ENCODE peak calls at places on chromosomes 5 and 9, in four cellular contexts. L is cardiac muscle cell, D is ovary, Q is PC-3. R is an unnamed sample. For H3K4me1, the result is how much of the 10 kb centered on the place peaks cover.

GRCh38 chr9:131126059-131126426 is 657 bp downstream of the NUP214 start:
- DNase-seq in L (no peak), D (no peak), Q (no peak), R (no peak)

GRCh38 chr9:122213589-122214413 is 15.0 kb downstream of the LHX6 start:
- DNase-seq in L (peak), D (peak), Q (peak), R (peak)

GRCh38 chr5:67297376-67297775 is 100.8 kb upstream of the CD180 start:
- DNase-seq in L (no peak), D (no peak), Q (no peak), R (peak)

GRCh38 chr5:82620957-82621600 is 342.9 kb upstream of the RPS23 start:
- DNase-seq in L (no peak), D (no peak), Q (peak), R (no peak)

GRCh38 chr9:93593144-93593655 is 16.8 kb downstream of the PHF2 start:
- DNase-seq in L (no peak), D (no peak), Q (no peak), R (no peak)

GRCh38 chr9:84357235-84357634 is 16.7 kb upstream of the SLC28A3 start:
- DNase-seq in L (no peak), D (no peak), Q (no peak), R (no peak)

GRCh38 chr5:141383345-141383744 is 803 bp downstream of the PCDHGA7 start:
- DNase-seq in L (no peak), D (no peak), Q (no peak), R (no peak)

GRCh38 chr9:114184071-114184470 is 28.7 kb downstream of the COL27A1 start:
- DNase-seq in L (peak), D (no peak), Q (peak), R (no peak)

GRCh38 chr9:133323991-133324703 is 11.8 kb downstream of the SURF6 start:
- DNase-seq in L (no peak), D (no peak), Q (no peak), R (no peak)

GRCh38 chr5:107389130-107389553 is 281.6 kb downstream of the EFNA5 start:
- DNase-seq in L (no peak), D (no peak), Q (peak), R (no peak)

GRCh38 chr9:78191931-78192330 is 43.9 kb upstream of the CEP78 start:
- DNase-seq in L (no peak), D (no peak), Q (no peak), R (no peak)

GRCh38 chr9:8251566-8251965 is 452.0 kb upstream of the DMAC1 start:
- DNase-seq in L (no peak), D (no peak), Q (no peak), R (no peak)

GRCh38 chr9:121508415-121508814 is 8.8 kb upstream of the GGTA1 start:
- DNase-seq in L (no peak), D (no peak), Q (peak), R (no peak)

GRCh38 chr5:90096415-90097081 is 313.0 kb downstream of the CETN3 start:
- DNase-seq in L (peak), D (no peak), Q (peak), R (peak)

GRCh38 chr5:152142845-152143469 is 218.3 kb upstream of the GLRA1 start:
- DNase-seq in L (peak), D (peak), Q (peak), R (no peak)

GRCh38 chr5:179257190-179257741 is 88.0 kb downstream of the ADAMTS2 start:
- DNase-seq in L (no peak), D (peak), Q (no peak), R (no peak)

GRCh38 chr5:150508828-150509227 is 897 bp downstream of the NDST1 start:
- DNase-seq in L (no peak), D (no peak), Q (no peak), R (no peak)

GRCh38 chr9:126114850-126115460 is 211.7 kb upstream of the MVB12B start:
- DNase-seq in L (no peak), D (no peak), Q (no peak), R (no peak)

GRCh38 chr9:105646879-105647594 is 15.2 kb upstream of the TAL2 start:
- DNase-seq in L (no peak), D (no peak), Q (no peak), R (no peak)

GRCh38 chr5:57845025-57845424 is 362.4 kb upstream of the ACTBL2 start:
- DNase-seq in L (no peak), D (no peak), Q (no peak), R (no peak)

GRCh38 chr9:76962732-76963131 is 56.7 kb upstream of the FOXB2 start:
- DNase-seq in L (peak), D (no peak), Q (no peak), R (no peak)

GRCh38 chr5:172586118-172587060 is 54.7 kb upstream of the NEURL1B start:
- DNase-seq in L (peak), D (no peak), Q (no peak), R (no peak)

GRCh38 chr5:172634106-172634899 is 6.8 kb upstream of the NEURL1B start:
- DNase-seq in L (no peak), D (no peak), Q (no peak), R (no peak)

GRCh38 chr9:12681620-12682019 is 11.6 kb upstream of the TYRP1 start:
- DNase-seq in L (no peak), D (no peak), Q (peak), R (peak)

GRCh38 chr5:56640763-56641406 is 174.5 kb upstream of the MAP3K1 start:
- DNase-seq in L (no peak), D (no peak), Q (no peak), R (no peak)

GRCh38 chr5:14265574-14265973 is 122.4 kb downstream of the TRIO start:
- DNase-seq in L (no peak), D (no peak), Q (peak), R (peak)

GRCh38 chr9:124695280-124695890 is 75.7 kb downstream of the NR6A1 start:
- DNase-seq in L (no peak), D (no peak), Q (no peak), R (peak)

GRCh38 chr9:108033976-108034964 is 544.7 kb upstream of the KLF4 start:
- DNase-seq in L (no peak), D (peak), Q (no peak), R (no peak)

GRCh38 chr5:93620487-93621339 is 37.7 kb downstream of the NR2F1 start:
- DNase-seq in L (peak), D (peak), Q (peak), R (peak)

GRCh38 chr9:89364664-89365531 is 46.6 kb downstream of the SECISBP2 start:
- DNase-seq in L (no peak), D (no peak), Q (no peak), R (peak)

GRCh38 chr9:110217656-110218099 is 9.7 kb upstream of the C9orf152 start:
- DNase-seq in L (peak), D (no peak), Q (peak), R (peak)

GRCh38 chr9:87263291-87263690 is 234.4 kb upstream of the DAPK1 start:
- DNase-seq in L (no peak), D (no peak), Q (no peak), R (no peak)

GRCh38 chr5:59348189-59348588 is 545.3 kb downstream of the PDE4D start:
- DNase-seq in L (no peak), D (no peak), Q (peak), R (no peak)

GRCh38 chr5:135204151-135204600 is 170.1 kb upstream of the PITX1 start:
- DNase-seq in L (no peak), D (no peak), Q (peak), R (no peak)

GRCh38 chr5:95390812-95391492 is at the start of gene FAM81B:
- DNase-seq in L (no peak), D (no peak), Q (no peak), R (no peak)

GRCh38 chr5:153598099-153598498 is 107.6 kb downstream of the GRIA1 start:
- DNase-seq in L (no peak), D (no peak), Q (no peak), R (no peak)

GRCh38 chr9:136576269-136576626 is 30.4 kb upstream of the NOTCH1 start:
- DNase-seq in L (no peak), D (no peak), Q (peak), R (peak)

GRCh38 chr5:130795037-130795436 is 370.0 kb downstream of the HINT1 start:
- DNase-seq in L (no peak), D (no peak), Q (peak), R (peak)

GRCh38 chr9:97768731-97769130 is 71.6 kb upstream of the XPA start:
- DNase-seq in L (no peak), D (no peak), Q (no peak), R (peak)

DNA sequence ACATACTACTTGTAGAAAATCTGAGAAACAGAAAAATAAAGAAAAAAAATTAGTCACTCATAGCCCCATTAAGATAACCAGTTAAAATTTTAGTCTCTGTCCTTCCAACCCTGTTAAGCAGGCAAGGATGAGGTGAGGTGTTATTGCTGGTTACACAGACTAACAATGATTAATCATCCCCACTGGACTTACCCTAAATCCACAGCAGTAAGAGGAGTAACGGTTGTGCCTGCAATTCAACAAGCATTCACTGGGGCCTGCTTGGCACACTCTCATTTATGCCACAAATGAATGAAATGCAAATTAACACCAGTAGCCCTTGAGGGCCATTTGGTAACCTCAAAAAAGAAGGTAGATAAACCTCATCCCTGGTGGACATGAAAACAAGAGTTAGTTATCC is 8.0 kb downstream of the LHFPL2 start:
- DNase-seq in L (no peak), D (no peak), Q (peak), R (no peak)
- TF ChIP-seq CTCF in L (no peak), D (no peak), Q (no peak), R (no peak)

DNA sequence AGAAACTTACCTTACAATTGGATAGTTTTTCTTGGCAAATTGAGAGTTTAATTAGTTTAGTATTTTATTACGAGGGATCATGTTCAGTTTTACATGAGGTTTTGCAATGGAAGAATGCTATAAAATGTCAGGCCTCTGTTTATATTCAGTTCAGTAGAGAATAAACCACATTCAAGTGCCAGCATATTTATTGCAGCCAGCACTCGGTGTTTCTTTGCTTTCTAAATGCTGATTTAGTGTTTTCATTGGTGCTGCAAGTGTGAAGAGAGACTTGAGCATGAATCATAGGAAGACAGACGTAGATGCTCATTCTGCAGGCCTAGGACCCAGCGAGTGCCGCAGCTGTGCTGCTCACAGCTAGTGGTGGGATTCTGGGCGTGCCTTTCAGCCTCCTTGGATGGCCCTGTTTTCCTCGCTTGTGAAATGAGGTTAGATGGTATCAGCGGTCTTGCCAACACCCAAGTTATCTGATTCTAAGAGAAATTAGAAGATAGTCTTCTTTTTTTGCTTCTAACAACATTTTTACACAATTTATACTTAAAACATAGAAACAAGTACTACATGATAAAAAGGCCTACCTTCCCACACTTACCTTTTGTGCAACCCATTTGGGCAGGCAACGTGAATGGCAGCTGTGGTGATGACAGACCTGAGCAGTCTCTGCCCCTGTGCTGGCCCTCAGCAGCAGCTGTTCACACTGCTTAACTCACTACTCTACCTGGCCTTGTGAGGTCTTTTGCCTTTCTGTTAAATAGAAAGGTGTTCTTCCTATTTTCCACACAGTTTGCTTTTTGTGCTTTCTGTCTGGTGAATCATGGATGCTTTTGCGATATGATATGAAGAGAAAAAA is 26.8 kb upstream of the TNFAIP8 start:
- DNase-seq in L (no peak), D (no peak), Q (no peak), R (peak)
- H3K4me1 ChIP-seq in L (under half), D (under half), Q (under half), R (under half)

DNA sequence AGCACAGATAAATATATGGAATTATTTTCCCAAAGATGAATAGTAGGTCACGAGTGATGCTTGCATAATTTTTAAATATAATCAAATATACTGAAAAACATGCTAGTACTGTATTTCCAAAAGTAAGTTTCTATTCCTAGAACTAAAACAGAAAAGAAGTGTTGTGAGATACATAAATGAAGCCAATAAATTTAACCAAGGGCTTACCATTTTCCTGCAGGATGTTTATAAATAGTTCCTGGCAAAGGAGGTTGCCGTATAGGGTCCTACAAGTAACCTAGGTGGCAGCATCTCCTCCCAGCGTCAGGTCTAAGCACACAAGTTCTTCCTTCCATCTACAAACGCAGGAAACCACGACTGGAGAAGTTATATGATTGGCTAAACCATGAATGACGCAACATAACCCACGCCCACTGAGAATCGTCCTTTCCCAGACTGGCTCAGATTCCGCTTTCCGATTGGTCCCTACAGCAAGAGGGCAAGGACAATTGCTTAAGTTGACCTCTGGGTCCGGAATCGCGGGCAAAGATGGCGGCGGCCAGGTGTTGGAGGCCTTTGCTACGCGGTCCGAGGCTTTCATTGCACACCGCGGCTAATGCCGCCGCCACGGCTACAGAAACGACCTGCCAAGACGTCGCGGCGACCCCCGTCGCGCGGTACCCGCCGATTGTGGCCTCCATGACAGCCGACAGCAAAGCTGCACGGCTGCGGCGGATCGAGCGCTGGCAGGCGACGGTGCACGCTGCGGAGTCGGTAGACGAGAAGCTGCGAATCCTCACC is at the start of gene MRPS30:
- DNase-seq in L (peak), D (peak), Q (peak), R (peak)
- TF ChIP-seq CTCF in L (peak), D (peak), Q (peak), R (peak)

DNA sequence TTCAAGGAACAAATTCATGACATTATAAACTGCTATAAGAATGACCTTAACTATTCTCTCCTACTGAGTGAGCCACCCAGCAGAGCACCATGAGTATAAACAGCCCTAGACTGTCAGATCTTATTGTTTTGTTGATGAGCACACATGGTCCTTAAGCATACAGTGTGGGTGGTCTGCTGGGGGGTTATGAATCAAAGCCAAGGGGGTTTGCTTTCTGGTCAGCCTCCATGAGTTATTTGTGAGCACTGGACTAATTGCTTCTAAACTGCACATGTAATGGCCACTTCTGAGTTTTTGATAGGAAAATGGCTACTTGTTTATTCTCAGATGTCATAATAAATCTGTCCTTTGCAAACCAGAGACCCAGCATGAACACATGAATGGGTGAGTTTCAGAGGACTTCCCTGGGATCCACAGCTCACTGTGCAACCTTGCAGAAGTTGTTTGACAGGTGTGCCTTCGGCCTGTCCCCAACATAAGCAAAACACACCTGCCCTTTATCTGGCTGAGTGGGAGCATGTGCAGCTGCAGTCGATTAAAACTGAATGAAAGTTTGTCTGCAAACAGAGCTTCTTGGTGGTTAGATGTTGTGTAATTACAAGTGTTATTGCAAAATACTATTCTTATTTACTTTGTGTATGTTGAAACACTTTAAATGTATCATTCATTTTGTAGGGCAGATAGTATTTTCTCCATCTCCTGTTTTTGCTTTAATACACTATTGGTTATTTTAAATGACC is 35.9 kb downstream of the MAMDC2 start:
- DNase-seq in L (no peak), D (no peak), Q (peak), R (no peak)
- H3K4me1 ChIP-seq in L (under half), D (under half), Q (under half), R (under half)

DNA sequence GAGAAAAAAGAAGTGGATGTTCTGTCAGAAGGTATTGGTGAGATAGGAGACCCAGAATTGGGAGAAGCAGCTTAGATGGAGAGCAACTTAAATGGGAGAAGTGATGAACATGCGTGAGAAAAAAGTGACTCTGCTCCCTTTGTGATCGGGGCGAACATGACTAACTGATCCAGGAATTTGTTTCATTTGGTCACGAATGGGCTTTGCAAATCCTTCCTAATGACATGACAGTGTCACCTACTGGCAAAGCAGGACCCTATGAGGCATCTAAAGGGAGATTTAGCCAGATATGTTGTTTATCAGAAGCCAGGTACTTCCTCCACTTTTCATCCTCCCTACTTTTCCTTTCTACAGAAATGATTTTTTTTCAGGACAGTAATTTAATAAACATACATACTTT is 787.4 kb upstream of the RGMB start:
- DNase-seq in L (no peak), D (no peak), Q (peak), R (peak)
- TF ChIP-seq CTCF in L (no peak), D (no peak), Q (peak), R (peak)